ENCODE peak calls at places on chromosomes 6 and 20, in four cellular contexts. D is CD4-positive, CD25-positive, alpha-beta regulatory T cell; V is T1000; Q is IMR-90. O is an unnamed sample.

GRCh38 chr20:944774-945410 is 28.8 kb upstream of the ANGPT4 start:
- DNase-seq in D (no peak), V (no peak), Q (no peak), O (no peak)

GRCh38 chr6:38612386-38612965 is 27.3 kb downstream of the BTBD9 start:
- DNase-seq in D (no peak), V (no peak), Q (peak; percentile 82), O (no peak)

GRCh38 chr6:25223421-25224052 is 55.6 kb upstream of the CARMIL1 start:
- DNase-seq in D (peak; percentile 35), V (peak; percentile 22), Q (peak; percentile 73), O (peak; percentile 58)

GRCh38 chr6:163720005-163720404 is 305.5 kb downstream of the QKI start:
- DNase-seq in D (no peak), V (no peak), Q (no peak), O (no peak)

GRCh38 chr20:46967647-46968046 is 73.0 kb downstream of the EYA2 start:
- DNase-seq in D (no peak), V (no peak), Q (no peak), O (no peak)

GRCh38 chr6:55108469-55109130 is 65.7 kb upstream of the HCRTR2 start:
- DNase-seq in D (no peak), V (no peak), Q (no peak), O (no peak)

GRCh38 chr6:39496951-39497350 is 174.4 kb upstream of the KCNK16 start:
- DNase-seq in D (no peak), V (no peak), Q (no peak), O (no peak)

GRCh38 chr6:166494757-166495486 is 91.6 kb downstream of the RAMACL start:
- DNase-seq in D (no peak), V (no peak), Q (no peak), O (no peak)

GRCh38 chr20:2752631-2753455 is 47.6 kb downstream of the CPXM1 start:
- DNase-seq in D (peak; percentile 28), V (peak; percentile 37), Q (peak; percentile 30), O (peak; percentile 32)

GRCh38 chr6:47413752-47414516 is 63.7 kb upstream of the CD2AP start:
- DNase-seq in D (peak; percentile 5), V (no peak), Q (peak; percentile 69), O (peak; percentile 73)

GRCh38 chr6:40183902-40184301 is 249.6 kb upstream of the MOCS1 start:
- DNase-seq in D (no peak), V (no peak), Q (no peak), O (no peak)

GRCh38 chr6:44237813-44238433 is 9.0 kb upstream of the HSP90AB1 start:
- DNase-seq in D (peak; percentile 70), V (peak; percentile 83), Q (peak; percentile 56), O (no peak)

GRCh38 chr6:43953794-43954310 is 173.4 kb downstream of the MRPL14 start:
- DNase-seq in D (no peak), V (no peak), Q (no peak), O (no peak)

GRCh38 chr6:34055223-34055933 is 90.5 kb downstream of the GRM4 start:
- DNase-seq in D (peak; percentile 26), V (peak; percentile 10), Q (peak; percentile 51), O (peak; percentile 54)

GRCh38 chr20:40654876-40655275 is 34.2 kb downstream of the MAFB start:
- DNase-seq in D (no peak), V (no peak), Q (no peak), O (no peak)

GRCh38 chr6:23031986-23032385 is 462.6 kb downstream of the HDGFL1 start:
- DNase-seq in D (no peak), V (no peak), Q (peak; percentile 66), O (no peak)

GRCh38 chr6:90885611-90886056 is 298.8 kb upstream of the MAP3K7 start:
- DNase-seq in D (no peak), V (peak; percentile 49), Q (no peak), O (no peak)

GRCh38 chr20:22384978-22385377 is 199.4 kb downstream of the FOXA2 start:
- DNase-seq in D (no peak), V (no peak), Q (no peak), O (no peak)

GRCh38 chr20:57501461-57502330 is 23.2 kb downstream of the CTCFL start:
- DNase-seq in D (no peak), V (no peak), Q (no peak), O (no peak)

GRCh38 chr6:91824346-91824745 is 1237.5 kb upstream of the MAP3K7 start:
- DNase-seq in D (no peak), V (no peak), Q (no peak), O (no peak)

GRCh38 chr6:41747256-41748101 is at the start of gene PGC:
- DNase-seq in D (no peak), V (no peak), Q (no peak), O (no peak)

GRCh38 chr6:131381052-131381451 is 192.0 kb upstream of the ARG1 start:
- DNase-seq in D (no peak), V (no peak), Q (no peak), O (no peak)

O was measured in Jurkat, Clone E6-1.